ENCODE peak calls at places on chromosomes 16 and 17, in ten cellular contexts. W is stimulated activated CD8-positive, alpha-beta memory T cell treated with anti-CD3 and anti-CD28 coated beads, Interleukin-2, amount 100 ng/mL, for 1 hour; C is HS-5; P is cardiac muscle cell; D is NCI-H1105; Y is T-helper 2 cell; R is SHP77 treated with DMSO at 0.1 percent for 48 hours; K is effector CD4-positive, alpha-beta T cell; Q is activated naive CD4-positive, alpha-beta T cell; N is germinal center. U is an unnamed sample.
A peak's percentile ranks its signal among the peaks of the same experiment; 100 is the strongest.

GRCh38 chr16:31258366-31258765 is 1.4 kb upstream of the ITGAM start:
- DNase-seq in N (no peak), K (no peak), D (no peak), Q (no peak), Y (no peak), W (no peak), C (no peak), P (no peak), R (no peak), U (no peak)

GRCh38 chr17:81961087-81961514 is at the start of gene NOTUM:
- DNase-seq in Q (no peak), D (peak; percentile 13), W (no peak), R (no peak), Y (no peak), N (no peak), P (peak; percentile 63), C (no peak), K (no peak), U (peak; percentile 72)

GRCh38 chr17:50059759-50060273 is 3.9 kb downstream of the ITGA3 start:
- DNase-seq in N (no peak), P (peak; percentile 48), C (no peak), Q (no peak), W (no peak), R (no peak), K (no peak), Y (no peak), D (no peak), U (no peak)

GRCh38 chr16:28883221-28883996 is 5.1 kb downstream of the ATP2A1 start:
- DNase-seq in N (no peak), D (no peak), Q (no peak), P (no peak), Y (no peak), R (no peak), C (no peak), K (no peak), W (no peak), U (no peak)

GRCh38 chr16:8795096-8795495 is 2.3 kb downstream of the TMEM186 start:
- DNase-seq in K (no peak), Y (no peak), Q (no peak), N (no peak), W (no peak), D (no peak), C (no peak), R (no peak), P (no peak), U (no peak)

GRCh38 chr16:583815-584591 is 5.9 kb upstream of the RAB40C start:
- DNase-seq in N (no peak), Y (no peak), C (no peak), P (no peak), K (no peak), D (peak; percentile 32), W (no peak), R (no peak), Q (no peak), U (no peak)

GRCh38 chr17:66644311-66644710 is 190.6 kb upstream of the CACNG5 start:
- DNase-seq in N (no peak), C (no peak), P (no peak), D (no peak), R (no peak), Y (no peak), W (no peak), K (no peak), Q (no peak), U (no peak)

GRCh38 chr17:39485555-39485954 is 24.3 kb downstream of the CDK12 start:
- DNase-seq in W (no peak), D (no peak), N (no peak), K (no peak), R (no peak), Y (no peak), P (peak; percentile 72), Q (no peak), C (peak; percentile 81), U (peak; percentile 64)

GRCh38 chr16:89658221-89658879 is 714 bp downstream of the SPATA33 start:
- DNase-seq in Q (no peak), K (no peak), W (no peak), D (no peak), N (no peak), R (no peak), P (peak; percentile 11), C (no peak), Y (no peak), U (no peak)

GRCh38 chr16:11708421-11708820 is 34.2 kb downstream of the TXNDC11 start:
- DNase-seq in R (no peak), Q (no peak), C (peak; percentile 43), Y (no peak), P (peak; percentile 23), W (no peak), N (no peak), K (no peak), D (no peak), U (no peak)

GRCh38 chr16:15874745-15875314 is 13.6 kb downstream of the CEP20 start:
- DNase-seq in R (no peak), P (peak; percentile 82), W (no peak), K (no peak), D (peak; percentile 7), Y (no peak), C (peak; percentile 33), N (no peak), Q (no peak), U (peak; percentile 61)

GRCh38 chr17:2158011-2158410 is 103.1 kb downstream of the HIC1 start:
- DNase-seq in Q (no peak), C (peak; percentile 67), K (no peak), N (no peak), Y (no peak), R (no peak), W (no peak), P (peak; percentile 98), D (no peak), U (no peak)

GRCh38 chr17:14337596-14338079 is 36.8 kb downstream of the HS3ST3B1 start:
- DNase-seq in N (no peak), D (no peak), Q (no peak), R (no peak), C (no peak), K (no peak), W (no peak), P (no peak), Y (no peak), U (no peak)

GRCh38 chr17:75124041-75124818 is 7.3 kb downstream of the NT5C start:
- DNase-seq in Y (no peak), Q (no peak), P (peak; percentile 78), C (no peak), R (peak; percentile 98), K (peak; percentile 44), N (no peak), W (peak; percentile 46), D (no peak), U (peak; percentile 47)

GRCh38 chr17:38751144-38751802 is 1.3 kb upstream of the PSMB3 start:
- DNase-seq in D (peak; percentile 8), W (no peak), R (no peak), Q (no peak), Y (no peak), P (peak; percentile 40), K (no peak), C (no peak), N (no peak), U (no peak)

GRCh38 chr17:64147110-64148016 is 17.4 kb upstream of the ERN1 start:
- DNase-seq in C (no peak), K (no peak), N (no peak), P (peak; percentile 51), Q (no peak), R (no peak), Y (no peak), D (no peak), W (no peak), U (peak; percentile 36)

GRCh38 chr16:25108054-25108453 is 3.5 kb upstream of the LCMT1 start:
- DNase-seq in K (peak; percentile 16), Y (peak; percentile 15), W (no peak), N (peak; percentile 64), D (no peak), R (peak; percentile 45), C (no peak), P (no peak), Q (no peak), U (peak; percentile 61)